ENCODE peak calls at places on chromosome 21, in six cellular contexts. D is cardiac muscle cell; H is GM12878; J is CD8-positive, alpha-beta T cell; B is esophagus muscularis mucosa; P is naive thymus-derived CD4-positive, alpha-beta T cell. Z is an unnamed sample.

GRCh38 chr21:31276663-31277062 is 67.4 kb downstream of the TIAM1 start:
- DNase-seq in D (no peak), J (no peak), H (no peak), P (no peak), B (no peak), Z (no peak)

GRCh38 chr21:15063821-15064575 is 802 bp downstream of the NRIP1 start:
- DNase-seq in H (no peak), J (no peak), P (no peak), D (peak; percentile 48), B (no peak), Z (peak; percentile 75)

GRCh38 chr21:15066231-15066577 is 1.4 kb upstream of the NRIP1 start:
- DNase-seq in H (no peak), J (no peak), P (no peak), D (no peak), B (no peak), Z (no peak)

GRCh38 chr21:37562920-37563640 is 196.5 kb downstream of the DYRK1A start:
- DNase-seq in J (no peak), B (peak; percentile 90), H (no peak), D (no peak), P (no peak), Z (no peak)

GRCh38 chr21:31476551-31477120 is 132.6 kb upstream of the TIAM1 start:
- DNase-seq in P (no peak), H (no peak), B (no peak), D (peak; percentile 42), J (no peak), Z (no peak)

GRCh38 chr21:38376235-38376634 is 119.4 kb downstream of the KCNJ15 start:
- DNase-seq in H (no peak), D (no peak), J (no peak), B (peak; percentile 57), P (no peak), Z (no peak)

GRCh38 chr21:36323032-36323431 is 3.0 kb downstream of the MORC3 start:
- DNase-seq in H (no peak), P (no peak), B (no peak), D (no peak), J (no peak), Z (no peak)

GRCh38 chr21:30818837-30819236 is 5.8 kb upstream of the KRTAP8-1 start:
- DNase-seq in H (no peak), D (no peak), J (no peak), B (no peak), P (no peak), Z (no peak)

GRCh38 chr21:38834725-38835124 is 29.0 kb downstream of the ETS2 start:
- DNase-seq in D (no peak), P (no peak), J (no peak), H (no peak), B (no peak), Z (no peak)

GRCh38 chr21:22842875-22843274 is 1844.7 kb downstream of the NCAM2 start:
- DNase-seq in H (no peak), B (no peak), D (no peak), J (no peak), P (no peak), Z (peak; percentile 2)

GRCh38 chr21:35072557-35072956 is 23.5 kb upstream of the RUNX1 start:
- DNase-seq in J (no peak), B (no peak), H (no peak), P (no peak), D (no peak), Z (no peak)
- H3K27me3 ChIP-seq in J (no peaks in the 10 kb centered on the region), B (no peaks in the 10 kb centered on the region), H (no peaks in the 10 kb centered on the region), P (no peaks in the 10 kb centered on the region), D (peaks cover 69% of the 10 kb centered on the region), Z (no peaks in the 10 kb centered on the region)

GRCh38 chr21:42564561-42564971 is 50.9 kb downstream of the SLC37A1 start:
- DNase-seq in J (no peak), P (no peak), D (no peak), H (no peak), B (no peak), Z (no peak)

GRCh38 chr21:42562816-42563215 is 49.2 kb downstream of the SLC37A1 start:
- DNase-seq in J (no peak), D (no peak), P (no peak), B (no peak), H (no peak), Z (no peak)

GRCh38 chr21:42562258-42562657 is 48.6 kb downstream of the SLC37A1 start:
- DNase-seq in B (no peak), D (no peak), P (no peak), H (no peak), J (no peak), Z (no peak)

GRCh38 chr21:42561742-42562141 is 48.1 kb downstream of the SLC37A1 start:
- DNase-seq in H (peak; percentile 62), B (no peak), J (no peak), D (no peak), P (no peak), Z (peak; percentile 61)

GRCh38 chr21:42563261-42564045 is 49.8 kb downstream of the SLC37A1 start:
- DNase-seq in P (no peak), J (no peak), B (no peak), H (no peak), D (no peak), Z (no peak)
- H3K4me3 ChIP-seq in P (no peak overlapping the region), J (no peak overlapping the region), B (no peak overlapping the region), H (no peak overlapping the region), D (no peak overlapping the region), Z (no peak overlapping the region)

GRCh38 chr21:45146801-45147200 is 72.4 kb downstream of the ADARB1 start:
- DNase-seq in B (no peak), J (no peak), H (no peak), P (no peak), D (no peak), Z (no peak)
- H3K36me3 ChIP-seq in B (peaks cover 21% of the 10 kb centered on the region), J (peaks cover 5% of the 10 kb centered on the region), H (peaks cover 2% of the 10 kb centered on the region), P (peaks cover 33% of the 10 kb centered on the region), D (no peaks in the 10 kb centered on the region), Z (no peaks in the 10 kb centered on the region)

DNA sequence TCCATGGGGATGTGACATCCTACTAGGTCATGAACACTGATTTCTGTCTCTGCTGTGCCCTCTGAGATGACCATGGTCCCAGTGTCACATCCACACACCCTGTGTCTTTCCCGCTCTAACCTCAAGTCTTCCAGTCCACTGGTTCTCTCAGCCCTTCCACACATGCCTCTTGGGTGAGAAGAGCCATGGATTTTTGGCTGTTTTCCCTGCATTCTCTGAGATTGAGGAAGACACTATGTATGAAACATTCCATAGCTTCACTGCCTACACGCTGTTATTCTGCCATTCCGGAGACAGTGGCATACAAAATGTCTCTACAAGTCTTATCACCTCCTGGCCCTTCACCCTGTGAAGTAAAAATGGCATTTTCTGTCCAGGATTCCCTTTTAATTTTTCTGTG is 247.3 kb downstream of the BACH1 start:
- DNase-seq in D (peak; percentile 5), H (no peak), J (no peak), B (no peak), P (no peak), Z (no peak)
- H3K27me3 ChIP-seq in D (no peaks in the 10 kb centered on the region), H (no peaks in the 10 kb centered on the region), J (no peaks in the 10 kb centered on the region), B (no peaks in the 10 kb centered on the region), P (no peaks in the 10 kb centered on the region), Z (no peaks in the 10 kb centered on the region)

DNA sequence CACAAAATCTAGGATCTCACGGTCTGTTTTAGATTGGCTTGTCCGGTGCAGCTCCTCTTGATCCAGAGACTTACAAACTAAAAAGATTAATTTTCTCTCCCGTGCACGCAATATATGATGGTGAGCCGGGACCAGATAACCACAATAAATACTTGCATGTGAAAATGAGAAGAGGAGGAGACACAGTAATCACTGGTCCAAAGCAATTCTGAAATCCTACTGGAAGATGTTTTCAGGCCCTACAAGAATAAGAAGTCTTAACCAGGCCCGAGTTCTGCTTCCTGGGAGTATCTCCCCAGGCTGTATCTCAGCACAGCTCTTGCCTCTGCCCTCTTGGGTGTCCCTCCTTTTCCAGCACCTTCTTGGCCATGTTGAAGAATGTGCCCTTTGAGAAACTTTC is 1.0 kb upstream of the WDR4 start:
- DNase-seq in J (no peak), H (no peak), B (no peak), D (no peak), P (no peak), Z (no peak)
- H3K4me3 ChIP-seq in J (peak overlapping the region; percentile 65), H (peak overlapping the region; percentile 83), B (peak overlapping the region; percentile 98), D (peak overlapping the region; percentile 78), P (peak overlapping the region; percentile 66), Z (peak overlapping the region; percentile 98)

Z was measured in H7.